ENCODE peak calls at places on chromosomes 7 and 10, in ten cellular contexts. N is RWPE2, S is astrocyte, V is GM23338, P is HCT116, D is cardiac muscle cell, M is fibroblast of lung, R is heart right ventricle, O is endothelial cell of umbilical vein, A is upper lobe of right lung. J is an unnamed sample. For H3K4me1, the result is how much of the 10 kb centered on the place peaks cover.

GRCh38 chr7:55624813-55625212 is 52.5 kb upstream of the VOPP1 start:
- DNase-seq in N (no peak), S (no peak), V (no peak), P (no peak), D (no peak), M (no peak), R (no peak), O (no peak), A (no peak), J (no peak)

GRCh38 chr7:133345690-133346421 is 93.0 kb downstream of the EXOC4 start:
- DNase-seq in N (no peak), S (no peak), V (peak), P (no peak), D (peak), M (no peak), R (no peak), O (no peak), A (no peak), J (no peak)

GRCh38 chr7:151875862-151876111 is 1.1 kb downstream of the PRKAG2 start:
- DNase-seq in N (no peak), S (no peak), V (peak), P (no peak), D (no peak), M (peak), R (no peak), O (no peak), A (no peak), J (no peak)

GRCh38 chr10:69320521-69320920 is 42.2 kb downstream of the HK1 start:
- DNase-seq in N (no peak), S (no peak), V (no peak), P (no peak), D (no peak), M (no peak), R (no peak), O (no peak), A (no peak), J (no peak)

GRCh38 chr10:30820282-30820991 is 190.9 kb upstream of the LYZL2 start:
- DNase-seq in N (no peak), S (peak), V (no peak), P (no peak), D (no peak), M (peak), R (no peak), O (peak), A (no peak), J (no peak)

GRCh38 chr10:11162828-11163599 is 145.3 kb downstream of the CELF2 start:
- DNase-seq in N (no peak), S (no peak), V (no peak), P (no peak), D (peak), M (no peak), R (peak), O (no peak), A (peak), J (peak)

GRCh38 chr7:97026705-97027426 is 2.2 kb upstream of the DLX5 start:
- DNase-seq in N (no peak), S (no peak), V (no peak), P (no peak), D (no peak), M (no peak), R (no peak), O (no peak), A (no peak), J (no peak)

GRCh38 chr7:127189885-127190284 is 62.9 kb downstream of the GRM8 start:
- DNase-seq in N (no peak), S (no peak), V (peak), P (no peak), D (peak), M (no peak), R (peak), O (no peak), A (no peak), J (no peak)

GRCh38 chr7:77330169-77330882 is 85.8 kb downstream of the GSAP start:
- DNase-seq in N (no peak), S (no peak), V (no peak), P (no peak), D (no peak), M (no peak), R (peak), O (peak), A (no peak), J (no peak)

GRCh38 chr7:151940048-151940845 is 16.0 kb upstream of the GALNTL5 start:
- DNase-seq in N (no peak), S (peak), V (no peak), P (no peak), D (no peak), M (peak), R (no peak), O (no peak), A (no peak), J (peak)

GRCh38 chr7:50799873-50800272 is 17.2 kb upstream of the GRB10 start:
- DNase-seq in N (no peak), S (no peak), V (no peak), P (no peak), D (no peak), M (no peak), R (no peak), O (no peak), A (no peak), J (no peak)

GRCh38 chr7:7181519-7182155 is 707 bp upstream of the C1GALT1 start:
- DNase-seq in N (no peak), S (peak), V (peak), P (peak), D (peak), M (peak), R (peak), O (no peak), A (peak), J (no peak)

GRCh38 chr7:107661081-107661864 is 645 bp downstream of the SLC26A4 start:
- DNase-seq in N (peak), S (peak), V (peak), P (no peak), D (peak), M (peak), R (peak), O (peak), A (peak), J (peak)

GRCh38 chr10:34966440-34966839 is 123.7 kb downstream of the CUL2 start:
- DNase-seq in N (no peak), S (peak), V (no peak), P (no peak), D (no peak), M (peak), R (no peak), O (no peak), A (no peak), J (no peak)

GRCh38 chr10:96820730-96821129 is 11.4 kb upstream of the LCOR start:
- DNase-seq in N (no peak), S (no peak), V (no peak), P (no peak), D (no peak), M (no peak), R (no peak), O (no peak), A (no peak), J (no peak)

GRCh38 chr7:123769371-123769770 is 20.6 kb upstream of the WASL start:
- DNase-seq in N (peak), S (peak), V (no peak), P (peak), D (no peak), M (peak), R (peak), O (peak), A (no peak), J (peak)

GRCh38 chr10:11401314-11402222 is 209.9 kb downstream of the USP6NL start:
- DNase-seq in N (no peak), S (no peak), V (no peak), P (no peak), D (no peak), M (no peak), R (no peak), O (no peak), A (no peak), J (no peak)

GRCh38 chr7:100865372-100865911 is 1.7 kb upstream of the TRIP6 start:
- DNase-seq in N (peak), S (peak), V (peak), P (peak), D (no peak), M (no peak), R (no peak), O (peak), A (no peak), J (no peak)

GRCh38 chr10:104683567-104683966 is 42.5 kb downstream of the SORCS3 start:
- DNase-seq in N (no peak), S (no peak), V (no peak), P (no peak), D (no peak), M (no peak), R (no peak), O (no peak), A (no peak), J (no peak)

GRCh38 chr10:48474764-48475365 is 130.0 kb downstream of the ARHGAP22 start:
- DNase-seq in N (no peak), S (no peak), V (no peak), P (no peak), D (no peak), M (no peak), R (no peak), O (no peak), A (no peak), J (no peak)

GRCh38 chr7:34087892-34088891 is 182.9 kb downstream of the BMPER start:
- DNase-seq in N (no peak), S (no peak), V (peak), P (peak), D (peak), M (peak), R (no peak), O (peak), A (no peak), J (no peak)

GRCh38 chr10:35462491-35462934 is 126.2 kb downstream of the CCNY start:
- DNase-seq in N (no peak), S (no peak), V (no peak), P (no peak), D (peak), M (no peak), R (no peak), O (no peak), A (no peak), J (no peak)

GRCh38 chr7:29194206-29194593 is 375 bp upstream of the CHN2 start:
- DNase-seq in N (peak), S (no peak), V (peak), P (no peak), D (peak), M (no peak), R (no peak), O (no peak), A (peak), J (peak)

GRCh38 chr10:49577182-49577925 is 32.8 kb upstream of the SLC18A3 start:
- DNase-seq in N (no peak), S (no peak), V (no peak), P (no peak), D (no peak), M (no peak), R (no peak), O (no peak), A (no peak), J (no peak)

GRCh38 chr7:87596136-87596535 is 4.5 kb downstream of the ABCB1 start:
- DNase-seq in N (no peak), S (no peak), V (no peak), P (no peak), D (no peak), M (no peak), R (no peak), O (no peak), A (no peak), J (no peak)
- H3K4me1 ChIP-seq in N (under half), S (under half), V (under half), P (under half), D (under half), M (under half), R (under half), O (under half), A (under half), J (under half)

DNA sequence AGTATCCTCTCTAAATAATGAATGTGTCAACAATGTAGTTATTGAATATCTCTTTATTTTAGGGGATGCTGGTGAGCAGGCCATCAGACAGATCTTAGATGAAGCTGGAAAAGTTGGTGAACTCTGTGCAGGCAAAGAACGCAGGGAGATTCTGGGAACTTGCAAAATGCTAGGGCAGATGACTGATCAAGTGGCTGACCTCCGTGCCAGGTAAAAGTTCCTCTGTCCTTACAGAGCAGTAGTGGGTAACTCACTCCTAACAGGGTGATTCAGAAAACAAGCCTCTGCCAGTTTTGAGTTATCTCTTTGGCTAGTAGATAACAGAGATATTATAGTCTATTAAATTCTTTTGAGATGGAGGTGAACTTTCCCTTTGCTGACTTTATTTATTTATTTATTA is 67.3 kb downstream of the AP3M1 start:
- DNase-seq in N (no peak), S (no peak), V (no peak), P (no peak), D (no peak), M (no peak), R (no peak), O (no peak), A (no peak), J (no peak)
- H3K27ac ChIP-seq in N (no peak), S (no peak), V (no peak), P (no peak), D (peak), M (no peak), R (peak), O (no peak), A (no peak), J (peak)

GRCh38 chr10:87928996-87929395 is 65.6 kb downstream of the PTEN start:
- DNase-seq in N (no peak), S (no peak), V (no peak), P (no peak), D (no peak), M (no peak), R (no peak), O (no peak), A (no peak), J (no peak)

GRCh38 chr10:87923233-87923632 is 59.8 kb downstream of the PTEN start:
- DNase-seq in N (no peak), S (no peak), V (no peak), P (no peak), D (no peak), M (no peak), R (no peak), O (no peak), A (no peak), J (no peak)

GRCh38 chr10:87921934-87922688 is 58.7 kb downstream of the PTEN start:
- DNase-seq in N (no peak), S (no peak), V (peak), P (no peak), D (no peak), M (peak), R (no peak), O (no peak), A (no peak), J (no peak)

GRCh38 chr10:87927091-87927490 is 63.7 kb downstream of the PTEN start:
- DNase-seq in N (no peak), S (peak), V (no peak), P (no peak), D (no peak), M (no peak), R (no peak), O (peak), A (no peak), J (no peak)

GRCh38 chr10:87925570-87925969 is 62.1 kb downstream of the PTEN start:
- DNase-seq in N (no peak), S (peak), V (no peak), P (no peak), D (no peak), M (peak), R (no peak), O (peak), A (no peak), J (no peak)
- H3K4me1 ChIP-seq in N (under half), S (under half), V (half or more), P (under half), D (under half), M (under half), R (half or more), O (under half), A (under half), J (half or more)

DNA sequence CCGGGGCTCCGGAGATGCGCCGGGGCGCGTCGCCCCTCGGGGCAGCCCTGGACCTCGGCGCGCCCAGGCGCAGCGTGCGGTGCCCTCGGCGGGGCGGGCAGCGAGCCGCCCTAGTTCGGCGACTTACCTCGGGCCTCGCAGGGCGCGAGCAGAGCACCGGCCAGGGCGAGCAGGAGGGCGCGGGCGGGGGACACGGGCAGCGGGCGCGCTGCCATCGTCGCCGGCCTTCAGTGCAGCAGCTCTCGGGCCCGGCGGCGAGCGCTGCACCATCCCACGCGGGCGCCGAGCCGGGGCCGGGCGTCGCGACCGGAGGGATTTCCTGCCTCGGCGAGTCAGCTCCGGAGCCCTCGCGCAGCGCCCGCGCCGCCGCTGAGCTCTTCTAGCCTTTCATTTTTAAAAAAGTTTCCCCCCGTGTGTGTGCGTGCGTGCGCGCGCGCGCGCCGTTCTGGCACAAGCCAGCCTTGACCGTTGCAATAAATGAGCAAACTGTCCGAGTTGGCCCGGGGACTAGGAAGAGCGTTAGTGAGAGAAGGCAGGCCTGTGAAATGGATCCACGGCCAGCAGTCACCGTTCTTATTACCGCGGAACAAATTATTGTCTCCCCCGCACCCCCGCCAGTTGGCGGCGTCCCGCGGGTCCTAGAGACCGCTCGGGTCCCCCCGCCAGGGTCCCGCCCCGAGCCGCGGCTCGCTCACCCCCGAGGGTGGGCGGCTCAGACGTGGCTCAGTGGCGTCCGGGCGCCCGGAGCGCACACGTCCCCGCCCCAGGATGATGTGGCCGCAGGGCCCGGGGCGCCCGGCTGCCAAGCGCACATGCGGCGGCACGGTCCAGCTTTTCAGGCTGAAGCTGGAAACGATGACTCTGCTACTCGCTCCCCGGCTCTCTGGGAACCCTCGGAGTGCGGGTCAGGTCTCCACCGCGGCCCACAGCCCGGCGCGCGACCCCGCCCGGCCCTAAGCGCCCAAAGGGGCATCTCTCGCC is at the start of gene ADAM12:
- DNase-seq in N (no peak), S (peak), V (peak), P (no peak), D (peak), M (peak), R (peak), O (peak), A (no peak), J (peak)
- H3K27ac ChIP-seq in N (no peak), S (peak), V (no peak), P (no peak), D (no peak), M (peak), R (peak), O (no peak), A (no peak), J (peak)

GRCh38 chr10:63438506-63439498 is 27.0 kb downstream of the JMJD1C start:
- DNase-seq in N (no peak), S (peak), V (no peak), P (peak), D (peak), M (peak), R (no peak), O (peak), A (no peak), J (no peak)
- H3K4me1 ChIP-seq in N (under half), S (under half), V (half or more), P (under half), D (half or more), M (under half), R (half or more), O (under half), A (under half), J (half or more)

DNA sequence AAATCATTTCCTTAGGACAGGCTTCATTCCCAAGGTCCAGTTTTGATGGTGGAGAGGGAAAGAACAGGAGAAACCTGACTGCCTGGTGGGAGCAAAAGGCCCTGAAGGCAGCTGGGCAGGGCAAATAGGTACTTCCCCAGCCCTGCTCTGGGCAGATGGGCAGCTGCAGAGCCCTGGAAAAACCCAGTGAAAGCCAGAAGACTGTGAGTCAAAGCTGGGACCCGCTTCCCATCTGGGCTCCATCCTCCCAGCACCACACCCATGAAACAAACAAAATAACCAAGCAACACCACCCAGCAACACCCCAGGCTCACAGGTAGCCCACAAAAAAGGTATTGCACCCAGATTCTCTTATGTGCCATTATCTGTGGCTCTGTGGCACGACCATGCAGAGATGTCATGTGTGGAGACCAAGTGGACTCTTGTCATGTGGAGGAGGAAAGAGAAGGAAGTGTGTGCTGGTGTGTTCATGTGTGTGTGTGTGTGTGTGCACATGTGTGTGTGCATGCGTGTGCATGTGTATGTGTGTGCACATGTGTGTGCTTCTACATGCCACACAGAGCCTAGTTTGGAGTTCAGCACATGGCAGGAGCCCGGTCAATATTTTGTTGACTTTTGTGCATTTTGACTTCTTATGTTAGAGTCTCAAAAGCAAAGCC is 9.8 kb downstream of the CLRN3 start:
- DNase-seq in N (no peak), S (no peak), V (no peak), P (no peak), D (no peak), M (no peak), R (no peak), O (no peak), A (no peak), J (no peak)
- H3K27ac ChIP-seq in N (no peak), S (no peak), V (no peak), P (no peak), D (no peak), M (no peak), R (no peak), O (no peak), A (no peak), J (no peak)

GRCh38 chr10:130025811-130026510 is 61.9 kb upstream of the EBF3 start:
- DNase-seq in N (peak), S (no peak), V (no peak), P (no peak), D (no peak), M (no peak), R (no peak), O (no peak), A (no peak), J (no peak)
- H3K4me1 ChIP-seq in N (under half), S (under half), V (under half), P (under half), D (under half), M (under half), R (under half), O (under half), A (under half), J (under half)

J was measured in left ventricle myocardium inferior.